ENCODE peak calls at places on chromosomes 12 and 14, in five cellular contexts. One of them, this sample, is unnamed.

GRCh38 chr14:23321572-23322547 is 603 bp downstream of the PABPN1 start:
- DNase-seq in AG10803: peak; percentile 57
- DNase-seq in neural crest cell: peak; percentile 44
- DNase-seq in neural progenitor cell: peak; percentile 58
- DNase-seq in fibroblast of villous mesenchyme: peak; percentile 42
- DNase-seq in this sample: peak; percentile 57

GRCh38 chr12:106357549-106358409 is at the start of gene POLR3B:
- DNase-seq in fibroblast of villous mesenchyme: peak; percentile 96
- DNase-seq in AG10803: peak; percentile 97
- DNase-seq in neural crest cell: peak; percentile 93
- DNase-seq in neural progenitor cell: peak; percentile 97
- DNase-seq in this sample: peak; percentile 95

GRCh38 chr12:53991077-53991460 is 6.1 kb downstream of the HOXC10 start:
- DNase-seq in neural progenitor cell: no peak
- DNase-seq in fibroblast of villous mesenchyme: no peak
- DNase-seq in AG10803: peak; percentile 92
- DNase-seq in neural crest cell: no peak
- DNase-seq in this sample: no peak

GRCh38 chr12:122886851-122887816 is 8.8 kb downstream of the VPS37B start:
- DNase-seq in neural crest cell: no peak
- DNase-seq in fibroblast of villous mesenchyme: peak; percentile 74
- DNase-seq in neural progenitor cell: peak; percentile 52
- DNase-seq in AG10803: no peak
- DNase-seq in this sample: no peak

GRCh38 chr12:33988888-33989287 is 33.4 kb upstream of the ALG10 start:
- DNase-seq in neural crest cell: no peak
- DNase-seq in neural progenitor cell: peak; percentile 7
- DNase-seq in AG10803: no peak
- DNase-seq in fibroblast of villous mesenchyme: no peak
- DNase-seq in this sample: no peak

GRCh38 chr12:101738920-101739665 is at the start of gene SYCP3:
- DNase-seq in neural crest cell: no peak
- DNase-seq in neural progenitor cell: no peak
- DNase-seq in AG10803: no peak
- DNase-seq in fibroblast of villous mesenchyme: no peak
- DNase-seq in this sample: no peak

GRCh38 chr12:56315626-56316473 is at the start of gene CNPY2:
- DNase-seq in AG10803: peak; percentile 94
- DNase-seq in neural progenitor cell: peak; percentile 98
- DNase-seq in fibroblast of villous mesenchyme: peak; percentile 98
- DNase-seq in neural crest cell: peak; percentile 89
- DNase-seq in this sample: peak; percentile 97

GRCh38 chr14:64612021-64612380 is 62.2 kb downstream of the PPP1R36 start:
- DNase-seq in fibroblast of villous mesenchyme: no peak
- DNase-seq in AG10803: peak; percentile 83
- DNase-seq in neural progenitor cell: no peak
- DNase-seq in neural crest cell: no peak
- DNase-seq in this sample: no peak

GRCh38 chr12:18723752-18724151 is 14.1 kb downstream of the PLCZ1 start:
- DNase-seq in neural progenitor cell: no peak
- DNase-seq in fibroblast of villous mesenchyme: peak; percentile 83
- DNase-seq in AG10803: peak; percentile 64
- DNase-seq in neural crest cell: no peak
- DNase-seq in this sample: no peak

GRCh38 chr12:28050606-28051005 is 78.1 kb upstream of the PTHLH start:
- DNase-seq in neural progenitor cell: no peak
- DNase-seq in fibroblast of villous mesenchyme: no peak
- DNase-seq in neural crest cell: no peak
- DNase-seq in AG10803: peak; percentile 54
- DNase-seq in this sample: no peak

GRCh38 chr12:6200266-6201198 is at the start of gene CD9:
- DNase-seq in fibroblast of villous mesenchyme: peak; percentile 56
- DNase-seq in AG10803: no peak
- DNase-seq in neural crest cell: no peak
- DNase-seq in neural progenitor cell: peak; percentile 63
- DNase-seq in this sample: no peak

GRCh38 chr12:53217930-53218307 is 10.9 kb upstream of the ITGB7 start:
- DNase-seq in fibroblast of villous mesenchyme: no peak
- DNase-seq in neural crest cell: no peak
- DNase-seq in AG10803: peak; percentile 31
- DNase-seq in neural progenitor cell: no peak
- DNase-seq in this sample: no peak

GRCh38 chr14:68233385-68233784 is 413.8 kb downstream of the RAD51B start:
- DNase-seq in AG10803: no peak
- DNase-seq in neural crest cell: no peak
- DNase-seq in neural progenitor cell: no peak
- DNase-seq in fibroblast of villous mesenchyme: no peak
- DNase-seq in this sample: no peak

GRCh38 chr12:49253033-49253623 is 11.8 kb upstream of the TUBA1C start:
- DNase-seq in neural crest cell: no peak
- DNase-seq in neural progenitor cell: no peak
- DNase-seq in fibroblast of villous mesenchyme: no peak
- DNase-seq in AG10803: no peak
- DNase-seq in this sample: no peak

GRCh38 chr12:117000316-117000715 is 89.6 kb downstream of the FBXW8 start:
- DNase-seq in fibroblast of villous mesenchyme: no peak
- DNase-seq in neural progenitor cell: no peak
- DNase-seq in neural crest cell: no peak
- DNase-seq in AG10803: no peak
- DNase-seq in this sample: no peak

GRCh38 chr12:66279127-66279712 is 23.1 kb upstream of the HELB start:
- DNase-seq in neural progenitor cell: peak; percentile 16
- DNase-seq in neural crest cell: no peak
- DNase-seq in AG10803: no peak
- DNase-seq in fibroblast of villous mesenchyme: peak; percentile 22
- DNase-seq in this sample: peak; percentile 19

GRCh38 chr14:99015833-99016232 is 256.2 kb downstream of the BCL11B start:
- DNase-seq in fibroblast of villous mesenchyme: no peak
- DNase-seq in AG10803: no peak
- DNase-seq in neural progenitor cell: no peak
- DNase-seq in neural crest cell: no peak
- DNase-seq in this sample: no peak

GRCh38 chr12:121391619-121392324 is 8.1 kb upstream of the RNF34 start:
- DNase-seq in fibroblast of villous mesenchyme: peak; percentile 96
- DNase-seq in neural progenitor cell: no peak
- DNase-seq in neural crest cell: no peak
- DNase-seq in AG10803: peak; percentile 89
- DNase-seq in this sample: no peak

GRCh38 chr12:66388512-66388911 is 86.2 kb downstream of the HELB start:
- DNase-seq in fibroblast of villous mesenchyme: no peak
- DNase-seq in AG10803: no peak
- DNase-seq in neural crest cell: no peak
- DNase-seq in neural progenitor cell: no peak
- DNase-seq in this sample: no peak

GRCh38 chr14:96253140-96253539 is 2.9 kb upstream of the BDKRB1 start:
- DNase-seq in neural progenitor cell: no peak
- DNase-seq in fibroblast of villous mesenchyme: peak; percentile 94
- DNase-seq in AG10803: peak; percentile 93
- DNase-seq in neural crest cell: no peak
- DNase-seq in this sample: no peak

GRCh38 chr14:64272019-64272418 is 22.2 kb downstream of the ESR2 start:
- DNase-seq in AG10803: no peak
- DNase-seq in fibroblast of villous mesenchyme: no peak
- DNase-seq in neural crest cell: no peak
- DNase-seq in neural progenitor cell: no peak
- DNase-seq in this sample: no peak

GRCh38 chr12:2288001-2288400 is 235.2 kb downstream of the CACNA1C start:
- DNase-seq in AG10803: peak; percentile 74
- DNase-seq in fibroblast of villous mesenchyme: peak; percentile 67
- DNase-seq in neural progenitor cell: no peak
- DNase-seq in neural crest cell: no peak
- DNase-seq in this sample: no peak

GRCh38 chr12:132560421-132560830 is 50.0 kb downstream of the LRCOL1 start:
- DNase-seq in AG10803: no peak
- DNase-seq in neural crest cell: no peak
- DNase-seq in neural progenitor cell: peak; percentile 70
- DNase-seq in fibroblast of villous mesenchyme: no peak
- DNase-seq in this sample: peak; percentile 59

GRCh38 chr12:132559652-132560420 is 50.5 kb downstream of the LRCOL1 start:
- DNase-seq in AG10803: peak; percentile 35
- DNase-seq in neural progenitor cell: peak; percentile 88
- DNase-seq in neural crest cell: peak; percentile 57
- DNase-seq in fibroblast of villous mesenchyme: peak; percentile 33
- DNase-seq in this sample: peak; percentile 80

GRCh38 chr12:132562489-132563045 is 47.8 kb downstream of the LRCOL1 start:
- DNase-seq in AG10803: no peak
- DNase-seq in fibroblast of villous mesenchyme: no peak
- DNase-seq in neural crest cell: no peak
- DNase-seq in neural progenitor cell: no peak
- DNase-seq in this sample: no peak

GRCh38 chr12:132560831-132561783 is 49.3 kb downstream of the LRCOL1 start:
- DNase-seq in neural progenitor cell: peak; percentile 90
- DNase-seq in fibroblast of villous mesenchyme: peak; percentile 52
- DNase-seq in neural crest cell: peak; percentile 83
- DNase-seq in AG10803: peak; percentile 24
- DNase-seq in this sample: peak; percentile 93

GRCh38 chr12:132561784-132562156 is 48.6 kb downstream of the LRCOL1 start:
- DNase-seq in neural progenitor cell: peak; percentile 74
- DNase-seq in neural crest cell: peak; percentile 48
- DNase-seq in AG10803: no peak
- DNase-seq in fibroblast of villous mesenchyme: no peak
- DNase-seq in this sample: peak; percentile 65
- TF ChIP-seq CTCF in neural progenitor cell: peak; percentile 50
- TF ChIP-seq CTCF in neural crest cell: no peak
- TF ChIP-seq CTCF in AG10803: peak; percentile 33
- TF ChIP-seq CTCF in fibroblast of villous mesenchyme: peak; percentile 34
- TF ChIP-seq CTCF in this sample: no peak

GRCh38 chr12:112013601-112014402 is 576 bp downstream of the ERP29 start:
- DNase-seq in AG10803: peak; percentile 67
- DNase-seq in fibroblast of villous mesenchyme: peak; percentile 85
- DNase-seq in neural progenitor cell: peak; percentile 87
- DNase-seq in neural crest cell: peak; percentile 29
- DNase-seq in this sample: peak; percentile 76
- TF ChIP-seq CTCF in AG10803: no peak
- TF ChIP-seq CTCF in fibroblast of villous mesenchyme: no peak
- TF ChIP-seq CTCF in neural progenitor cell: no peak
- TF ChIP-seq CTCF in neural crest cell: peak; percentile 37
- TF ChIP-seq CTCF in this sample: peak; percentile 25

DNA sequence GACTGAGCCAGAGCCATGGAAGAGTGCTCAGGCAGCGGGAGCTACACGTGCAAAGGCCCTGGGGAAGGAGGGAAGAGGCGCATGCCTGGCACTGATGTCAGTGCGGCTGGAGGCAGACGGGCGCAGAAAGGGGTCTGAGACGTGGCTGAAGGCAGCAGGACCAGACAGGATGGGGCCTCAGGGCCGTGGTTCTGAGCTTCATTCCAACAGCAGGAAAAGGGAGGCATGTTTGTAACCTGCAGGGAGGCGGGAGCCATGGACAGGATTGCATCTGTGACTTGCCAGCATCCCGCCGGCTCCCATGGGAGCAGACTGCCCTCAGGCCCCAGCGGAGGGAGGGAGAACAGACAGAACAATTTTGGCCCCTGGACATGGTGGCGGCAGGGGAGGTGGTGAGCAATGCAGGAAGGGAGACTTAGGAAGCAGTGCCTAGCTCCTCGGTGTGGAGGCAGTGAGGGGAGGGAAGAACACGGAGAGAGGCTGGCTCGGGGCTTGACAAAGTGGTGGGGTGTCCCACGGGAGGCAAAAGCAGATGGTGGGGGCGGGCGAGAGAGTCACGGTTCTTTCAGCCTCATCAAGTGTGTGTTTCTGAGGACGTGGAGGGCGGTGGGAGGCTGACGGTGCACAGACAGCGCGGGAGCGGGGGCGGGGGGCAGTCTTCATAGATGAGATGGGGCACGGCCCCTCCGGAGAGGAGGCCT is 33.3 kb upstream of the INF2 start:
- DNase-seq in fibroblast of villous mesenchyme: no peak
- DNase-seq in neural crest cell: no peak
- DNase-seq in AG10803: no peak
- DNase-seq in neural progenitor cell: no peak
- DNase-seq in this sample: peak; percentile 50
- TF ChIP-seq CTCF in fibroblast of villous mesenchyme: no peak
- TF ChIP-seq CTCF in neural crest cell: no peak
- TF ChIP-seq CTCF in AG10803: no peak
- TF ChIP-seq CTCF in neural progenitor cell: no peak
- TF ChIP-seq CTCF in this sample: no peak

DNA sequence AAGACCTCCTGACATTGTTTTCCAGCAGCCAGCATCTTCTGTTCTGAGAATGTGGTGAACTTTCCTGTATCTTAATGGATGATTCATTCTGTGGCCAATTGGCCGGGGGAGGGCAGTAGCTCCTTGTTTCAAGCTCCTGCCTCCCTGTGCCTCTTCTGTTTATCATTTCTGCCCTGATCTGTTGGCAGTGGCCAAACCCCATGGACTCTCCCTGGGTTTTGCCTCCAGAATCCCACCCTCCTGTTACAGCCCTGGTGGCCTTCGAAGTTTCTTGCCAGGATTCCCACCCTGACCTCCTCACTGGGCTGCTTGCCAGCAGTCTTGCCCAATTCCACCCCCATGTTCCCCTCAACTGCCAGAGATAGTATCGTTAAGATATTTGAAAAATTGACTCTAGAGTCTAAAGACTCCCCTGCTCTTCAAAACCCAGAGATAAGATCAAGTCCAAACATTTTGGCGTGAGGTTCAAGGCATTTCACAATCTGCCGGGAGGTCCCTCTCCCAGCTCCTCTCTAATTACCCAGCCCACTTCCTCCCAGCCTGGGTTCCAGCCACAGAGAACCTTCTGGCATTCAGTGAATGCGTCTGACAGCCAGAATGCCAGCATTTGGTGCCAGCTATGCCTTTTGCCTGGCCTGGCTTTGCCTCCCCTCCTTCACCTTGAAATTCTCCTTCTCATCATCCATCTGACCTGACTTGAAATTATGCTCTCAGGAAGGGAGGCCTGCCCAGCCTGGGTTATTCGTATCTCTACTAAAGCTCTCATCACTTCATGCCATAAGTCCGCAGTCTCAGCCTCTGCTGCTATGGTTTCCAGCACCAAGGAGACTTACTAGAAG is 37.7 kb upstream of the TXNRD1 start:
- DNase-seq in AG10803: peak; percentile 99
- DNase-seq in neural progenitor cell: no peak
- DNase-seq in fibroblast of villous mesenchyme: peak; percentile 100
- DNase-seq in neural crest cell: no peak
- DNase-seq in this sample: no peak
- TF ChIP-seq CTCF in AG10803: peak; percentile 47
- TF ChIP-seq CTCF in neural progenitor cell: no peak
- TF ChIP-seq CTCF in fibroblast of villous mesenchyme: peak; percentile 48
- TF ChIP-seq CTCF in neural crest cell: no peak
- TF ChIP-seq CTCF in this sample: no peak